ENCODE peak calls at places on chromosomes 2 and 18, in four cellular contexts. C is HCT116, U is K562, F is HepG2. Q is an unnamed sample.

GRCh38 chr2:8679827-8680731 is 1.8 kb upstream of the ID2 start:
- DNase-seq in C (peak), F (peak), U (no peak), Q (peak)

GRCh38 chr2:161200327-161200726 is 40.1 kb downstream of the TANK start:
- DNase-seq in C (no peak), U (no peak), F (no peak), Q (no peak)

GRCh38 chr2:159982270-159982669 is 80.1 kb downstream of the PLA2R1 start:
- DNase-seq in F (no peak), U (no peak), C (no peak), Q (no peak)

GRCh38 chr18:48391863-48392262 is 17.3 kb downstream of the ZBTB7C start:
- DNase-seq in U (no peak), C (no peak), F (no peak), Q (no peak)

GRCh38 chr2:230327418-230328154 is 593 bp downstream of the SP140L start:
- DNase-seq in U (no peak), C (no peak), F (no peak), Q (no peak)

GRCh38 chr18:71001597-71001996 is 712.8 kb downstream of the SOCS6 start:
- DNase-seq in U (no peak), C (no peak), F (no peak), Q (no peak)

GRCh38 chr18:73741946-73742345 is 405.7 kb downstream of the FBXO15 start:
- DNase-seq in C (no peak), U (no peak), F (no peak), Q (no peak)

GRCh38 chr2:128321784-128322650 is 3.3 kb upstream of the HS6ST1 start:
- DNase-seq in F (peak), U (peak), C (peak), Q (peak)

GRCh38 chr2:46393352-46393820 is 86.0 kb upstream of the TMEM247 start:
- DNase-seq in F (no peak), U (no peak), C (no peak), Q (no peak)

GRCh38 chr18:23881778-23882177 is 132.8 kb upstream of the TTC39C start:
- DNase-seq in U (no peak), F (no peak), C (no peak), Q (no peak)

GRCh38 chr2:69950241-69950640 is 11.2 kb downstream of the ASPRV1 start:
- DNase-seq in C (no peak), F (no peak), U (no peak), Q (no peak)

GRCh38 chr2:239747274-239747673 is 277.9 kb downstream of the NDUFA10 start:
- DNase-seq in F (no peak), U (no peak), C (no peak), Q (no peak)

GRCh38 chr18:80104364-80104779 is 4.7 kb upstream of the ADNP2 start:
- DNase-seq in F (peak), U (no peak), C (no peak), Q (no peak)

GRCh38 chr2:118914721-118915453 is 27.1 kb upstream of the MARCO start:
- DNase-seq in C (no peak), U (no peak), F (no peak), Q (no peak)

GRCh38 chr2:63301481-63301880 is 250.9 kb downstream of the OTX1 start:
- DNase-seq in F (no peak), U (no peak), C (no peak), Q (no peak)

GRCh38 chr2:120423167-120423943 is 77.4 kb downstream of the INHBB start:
- DNase-seq in C (no peak), F (no peak), U (no peak), Q (no peak)

GRCh38 chr18:50127516-50128229 is 67.3 kb downstream of the MYO5B start:
- DNase-seq in U (no peak), F (no peak), C (peak), Q (no peak)

GRCh38 chr2:196172976-196173375 is 1.6 kb upstream of the STK17B start:
- DNase-seq in C (no peak), U (no peak), F (no peak), Q (no peak)

GRCh38 chr2:196170681-196171247 is 614 bp downstream of the STK17B start:
- DNase-seq in U (no peak), C (no peak), F (peak), Q (no peak)

GRCh38 chr2:196173505-196173904 is 2.1 kb upstream of the STK17B start:
- DNase-seq in C (no peak), F (no peak), U (no peak), Q (no peak)

GRCh38 chr2:196171248-196171871 is at the start of gene STK17B:
- DNase-seq in C (peak), F (peak), U (peak), Q (peak)

GRCh38 chr2:196171946-196172345 is 568 bp upstream of the STK17B start:
- DNase-seq in C (no peak), U (no peak), F (no peak), Q (no peak)
- TF ChIP-seq ELF1 in C (no peak), U (no peak), F (no peak), Q (no peak)

GRCh38 chr2:75243219-75243618 is 43.9 kb upstream of the TACR1 start:
- DNase-seq in U (no peak), C (no peak), F (no peak), Q (no peak)

GRCh38 chr2:75241696-75242095 is 42.4 kb upstream of the TACR1 start:
- DNase-seq in F (peak), U (peak), C (peak), Q (no peak)

GRCh38 chr2:75246441-75247167 is 47.3 kb upstream of the TACR1 start:
- DNase-seq in F (no peak), U (no peak), C (no peak), Q (no peak)
- TF ChIP-seq ELF1 in F (no peak), U (no peak), C (no peak), Q (no peak)

GRCh38 chr2:224127871-224128501 is 88.9 kb upstream of the SERPINE2 start:
- DNase-seq in U (no peak), F (no peak), C (no peak), Q (no peak)

GRCh38 chr2:224122542-224122941 is 83.5 kb upstream of the SERPINE2 start:
- DNase-seq in U (no peak), C (no peak), F (no peak), Q (no peak)

GRCh38 chr2:224121406-224122067 is 82.5 kb upstream of the SERPINE2 start:
- DNase-seq in C (no peak), U (no peak), F (no peak), Q (no peak)

GRCh38 chr2:224126459-224126858 is 87.4 kb upstream of the SERPINE2 start:
- DNase-seq in U (no peak), C (no peak), F (no peak), Q (no peak)

GRCh38 chr2:224126001-224126400 is 86.9 kb upstream of the SERPINE2 start:
- DNase-seq in F (no peak), U (no peak), C (no peak), Q (no peak)
- TF ChIP-seq ELF1 in F (no peak), U (no peak), C (no peak), Q (no peak)

DNA sequence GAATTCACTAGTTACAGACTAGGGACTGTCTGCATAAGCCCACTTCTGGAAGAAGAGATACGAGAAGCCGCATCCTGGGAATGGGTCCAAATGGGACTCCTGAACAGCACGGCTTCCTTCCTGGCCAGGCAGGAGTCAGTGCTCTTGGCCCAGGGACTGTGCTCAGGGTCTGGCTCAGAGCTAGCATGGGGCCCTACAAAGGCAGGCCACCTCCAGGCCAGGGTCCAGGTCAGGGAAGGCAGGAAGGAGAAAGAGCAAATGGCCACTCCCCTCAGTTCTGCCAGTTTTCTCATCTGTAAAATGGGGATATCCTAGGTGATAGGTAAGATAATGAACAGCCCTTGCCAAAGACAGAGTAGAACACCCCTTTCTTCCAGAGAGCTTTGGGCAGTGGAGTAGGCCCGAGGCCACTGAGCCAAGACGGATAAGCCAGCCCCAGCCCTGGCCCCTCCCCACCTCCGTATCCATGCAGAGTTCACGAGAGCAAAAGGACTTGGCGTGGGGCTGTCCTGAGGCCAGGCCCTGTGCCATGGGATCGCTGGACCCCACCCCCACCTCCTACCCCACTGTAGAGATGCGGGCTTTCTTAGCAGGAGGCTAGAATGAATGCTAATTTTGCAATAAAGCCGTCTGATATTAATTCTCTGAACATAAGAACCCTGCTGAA is 190.1 kb downstream of the MGAT5 start:
- DNase-seq in C (no peak), F (no peak), U (no peak), Q (no peak)
- TF ChIP-seq ELF1 in C (no peak), F (no peak), U (no peak), Q (no peak)

GRCh38 chr2:180647206-180647605 is 333.2 kb upstream of the UBE2E3 start:
- DNase-seq in F (no peak), C (no peak), U (no peak), Q (no peak)

GRCh38 chr2:180647651-180648050 is 332.8 kb upstream of the UBE2E3 start:
- DNase-seq in C (no peak), F (no peak), U (no peak), Q (no peak)

GRCh38 chr2:180644709-180645108 is 335.7 kb upstream of the UBE2E3 start:
- DNase-seq in U (no peak), C (no peak), F (no peak), Q (no peak)
- TF ChIP-seq ELF1 in U (no peak), C (no peak), F (no peak), Q (no peak)

GRCh38 chr2:232896700-232897385 is 26.8 kb downstream of the SNORC start:
- DNase-seq in C (no peak), F (no peak), U (no peak), Q (no peak)

GRCh38 chr2:232896111-232896510 is 26.0 kb downstream of the SNORC start:
- DNase-seq in F (no peak), C (no peak), U (no peak), Q (no peak)

GRCh38 chr2:232898592-232899541 is 28.8 kb downstream of the SNORC start:
- DNase-seq in U (no peak), C (no peak), F (no peak), Q (peak)

GRCh38 chr2:232897386-232897970 is 27.4 kb downstream of the SNORC start:
- DNase-seq in F (no peak), U (no peak), C (no peak), Q (no peak)

DNA sequence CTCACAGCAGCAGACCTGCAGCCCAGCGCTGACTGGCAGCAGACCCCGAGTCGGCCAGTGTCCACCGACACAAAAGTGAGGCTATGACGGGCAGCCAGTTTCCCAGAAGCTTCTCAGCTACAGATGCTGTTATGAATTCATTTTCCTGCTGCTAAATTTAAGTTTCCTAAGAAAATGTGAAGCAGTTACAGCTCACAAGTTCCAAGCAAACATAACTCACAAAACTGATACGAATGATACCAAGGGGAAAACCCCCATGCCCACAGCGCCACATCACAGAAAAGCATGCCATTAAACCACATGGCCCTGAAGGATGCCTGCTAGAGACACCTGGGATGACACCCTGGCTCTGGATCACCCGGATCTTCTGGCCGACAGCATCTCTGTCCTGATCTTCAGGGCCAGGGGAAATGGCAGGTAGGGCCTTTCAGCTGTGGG is 27.9 kb downstream of the SNORC start:
- DNase-seq in C (no peak), F (no peak), U (no peak), Q (no peak)
- TF ChIP-seq ELF1 in C (no peak), F (no peak), U (no peak), Q (no peak)

GRCh38 chr2:1795842-1796580 is 51.7 kb upstream of the PXDN start:
- DNase-seq in U (no peak), F (no peak), C (no peak), Q (no peak)
- TF ChIP-seq ELF1 in U (no peak), F (no peak), C (no peak), Q (no peak)

GRCh38 chr2:234691968-234692955 is 195.4 kb upstream of the ARL4C start:
- DNase-seq in C (no peak), U (no peak), F (peak), Q (no peak)
- TF ChIP-seq ELF1 in C (no peak), U (no peak), F (no peak), Q (no peak)

GRCh38 chr2:237951878-237952277 is 14.9 kb upstream of the UBE2F start:
- DNase-seq in C (no peak), U (no peak), F (no peak), Q (no peak)
- TF ChIP-seq ELF1 in C (no peak), U (no peak), F (no peak), Q (no peak)

DNA sequence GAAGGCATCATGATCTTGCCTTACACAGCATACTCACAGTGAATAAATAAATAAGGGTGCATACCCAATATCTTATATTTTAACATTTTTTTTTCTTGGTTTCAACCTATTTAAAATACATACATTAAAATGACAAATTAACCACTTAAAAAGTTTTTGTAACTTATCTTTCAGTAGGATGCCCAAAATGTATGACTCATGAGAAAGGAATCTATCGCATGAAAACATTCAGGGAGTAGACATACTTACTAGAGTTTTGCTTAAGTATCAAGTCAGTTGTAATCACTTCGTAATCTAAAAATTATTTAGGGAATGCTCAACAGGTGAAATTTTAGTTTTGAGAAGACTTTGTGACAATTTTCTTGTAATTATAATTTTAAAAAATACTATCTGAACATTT is 248.2 kb upstream of the COL3A1 start:
- DNase-seq in F (no peak), U (no peak), C (no peak), Q (no peak)
- TF ChIP-seq ELF1 in F (no peak), U (no peak), C (no peak), Q (no peak)

Q was measured in SK-N-SH.